ENCODE peak calls at places on chromosomes 12 and 14, in nine cellular contexts. M is stimulated activated CD8-positive, alpha-beta memory T cell treated with anti-CD3 and anti-CD28 coated beads, Interleukin-2, amount 100 ng/mL, for 1 hour; B is AG04449; F is EL; G is left cardiac atrium; E is NCI-H1105 treated with DMSO at 0.1 percent for 48 hours; Y is dermis blood vessel endothelial cell; T is astrocyte of the spinal cord; W is HT-29. H is an unnamed sample.

GRCh38 chr12:71942259-71942658 is 3.6 kb downstream of the TPH2 start:
- DNase-seq in Y (no peak), T (no peak), B (no peak), W (no peak), E (no peak), M (no peak), G (no peak), F (no peak), H (no peak)

GRCh38 chr14:95295600-95296376 is 23.9 kb downstream of the CLMN start:
- DNase-seq in B (no peak), Y (no peak), G (no peak), T (no peak), W (no peak), F (no peak), M (no peak), E (no peak), H (no peak)

GRCh38 chr12:125696044-125696443 is 630.8 kb downstream of the AACS start:
- DNase-seq in Y (no peak), F (no peak), E (no peak), B (no peak), W (no peak), T (no peak), M (no peak), G (no peak), H (no peak)

GRCh38 chr12:117105902-117106301 is 6.7 kb upstream of the TESC start:
- DNase-seq in M (no peak), W (peak; percentile 88), T (no peak), Y (no peak), F (no peak), B (no peak), E (no peak), G (no peak), H (no peak)

GRCh38 chr14:23829736-23830474 is 123.7 kb upstream of the DHRS4 start:
- DNase-seq in F (peak; percentile 95), T (peak; percentile 93), G (peak; percentile 29), Y (peak; percentile 87), M (no peak), E (no peak), W (peak; percentile 81), B (peak; percentile 60), H (peak; percentile 88)

GRCh38 chr14:74569387-74569786 is 42.6 kb downstream of the LTBP2 start:
- DNase-seq in B (no peak), F (no peak), M (no peak), G (no peak), W (no peak), Y (no peak), T (no peak), E (no peak), H (no peak)

GRCh38 chr14:104865631-104866441 is 768 bp downstream of the CEP170B start:
- DNase-seq in T (peak; percentile 67), Y (peak; percentile 50), G (peak; percentile 77), M (no peak), W (peak; percentile 48), F (peak; percentile 79), B (peak; percentile 3), E (peak; percentile 22), H (peak; percentile 95)

GRCh38 chr14:36683083-36683724 is 21.5 kb downstream of the PAX9 start:
- DNase-seq in G (no peak), W (no peak), B (no peak), M (no peak), Y (no peak), T (no peak), F (no peak), E (no peak), H (no peak)

GRCh38 chr14:22848391-22849164 is 12.2 kb downstream of the MMP14 start:
- DNase-seq in F (peak; percentile 79), E (peak; percentile 49), G (peak; percentile 82), M (no peak), T (peak; percentile 95), W (no peak), B (no peak), Y (peak; percentile 78), H (peak; percentile 86)

GRCh38 chr12:3133410-3133793 is 56.2 kb downstream of the TSPAN9 start:
- DNase-seq in M (no peak), E (no peak), Y (no peak), W (no peak), F (no peak), G (no peak), T (no peak), B (no peak), H (peak; percentile 32)

GRCh38 chr12:18139989-18140596 is 50.1 kb upstream of the RERGL start:
- DNase-seq in F (peak; percentile 39), Y (peak; percentile 52), G (no peak), B (no peak), M (no peak), T (peak; percentile 67), W (peak; percentile 40), E (peak; percentile 56), H (peak; percentile 21)

GRCh38 chr12:32395031-32395430 is 4.3 kb upstream of the FGD4 start:
- DNase-seq in M (no peak), G (no peak), W (no peak), E (peak; percentile 40), T (no peak), F (no peak), Y (no peak), B (no peak), H (no peak)

GRCh38 chr12:28023156-28023887 is 50.8 kb upstream of the PTHLH start:
- DNase-seq in B (peak; percentile 89), E (no peak), Y (peak; percentile 87), T (peak; percentile 94), M (no peak), G (no peak), W (peak; percentile 31), F (peak; percentile 94), H (peak; percentile 63)

GRCh38 chr12:49043856-49044258 is 16.7 kb downstream of the KMT2D start:
- DNase-seq in Y (peak; percentile 78), G (peak; percentile 59), T (peak; percentile 20), M (peak; percentile 62), E (peak; percentile 2), W (peak; percentile 55), B (no peak), F (peak; percentile 45), H (peak; percentile 72)

GRCh38 chr12:68831272-68831671 is 23.3 kb downstream of the MDM2 start:
- DNase-seq in E (no peak), T (no peak), Y (peak; percentile 21), F (no peak), G (no peak), W (no peak), B (no peak), M (no peak), H (no peak)

GRCh38 chr14:63483315-63483714 is 59.9 kb downstream of the PPP2R5E start:
- DNase-seq in M (no peak), B (no peak), T (no peak), G (no peak), Y (no peak), F (no peak), W (no peak), E (no peak), H (no peak)

GRCh38 chr12:52246720-52247621 is 13.9 kb downstream of the KRT7 start:
- DNase-seq in F (no peak), T (no peak), B (no peak), E (no peak), M (no peak), Y (no peak), W (peak; percentile 89), G (no peak), H (no peak)

GRCh38 chr14:33642641-33643342 is 308.1 kb downstream of the EGLN3 start:
- DNase-seq in G (no peak), E (no peak), M (no peak), T (no peak), F (no peak), B (no peak), W (no peak), Y (no peak), H (peak; percentile 14)

GRCh38 chr12:52086366-52086765 is 6.9 kb downstream of the SMIM41 start:
- DNase-seq in F (no peak), B (no peak), Y (no peak), T (no peak), E (no peak), M (no peak), W (no peak), G (no peak), H (peak; percentile 55)

GRCh38 chr12:69984216-69984615 is 159.2 kb downstream of the MYRFL start:
- DNase-seq in G (no peak), B (no peak), W (no peak), E (no peak), Y (no peak), T (no peak), F (peak; percentile 16), M (no peak), H (peak; percentile 19)

GRCh38 chr14:49920935-49921334 is 28.1 kb downstream of the ARF6 start:
- DNase-seq in T (no peak), G (no peak), Y (no peak), W (no peak), B (no peak), F (no peak), E (no peak), M (no peak), H (no peak)

GRCh38 chr14:98210045-98210678 is 1061.8 kb downstream of the BCL11B start:
- DNase-seq in E (no peak), T (peak; percentile 2), W (no peak), G (no peak), F (no peak), Y (no peak), B (no peak), M (no peak), H (no peak)

GRCh38 chr14:23110579-23111375 is 6.0 kb upstream of the CIROP start:
- DNase-seq in W (no peak), T (no peak), B (no peak), G (no peak), Y (no peak), M (no peak), E (no peak), F (no peak), H (no peak)

GRCh38 chr12:22289250-22289649 is 45.3 kb downstream of the ST8SIA1 start:
- DNase-seq in T (no peak), M (no peak), B (no peak), F (no peak), Y (no peak), E (no peak), W (no peak), G (no peak), H (no peak)

GRCh38 chr14:67221248-67221981 is 19.8 kb upstream of the PALS1 start:
- DNase-seq in F (peak; percentile 92), E (no peak), G (no peak), T (peak; percentile 79), Y (no peak), W (peak; percentile 21), B (peak; percentile 76), M (no peak), H (peak; percentile 71)

GRCh38 chr14:72525087-72525909 is 368.6 kb downstream of the DPF3 start:
- DNase-seq in E (no peak), T (no peak), G (no peak), M (no peak), Y (peak; percentile 63), B (no peak), F (peak; percentile 47), W (no peak), H (peak; percentile 55)

GRCh38 chr14:100657780-100658513 is 68.7 kb upstream of the DLK1 start:
- DNase-seq in Y (no peak), G (no peak), F (no peak), M (no peak), T (no peak), W (no peak), E (no peak), B (no peak), H (no peak)

GRCh38 chr14:85300119-85300518 is 229.8 kb upstream of the FLRT2 start:
- DNase-seq in B (no peak), E (peak; percentile 6), Y (no peak), T (no peak), W (no peak), G (no peak), F (no peak), M (no peak), H (no peak)

H was measured in GM03348.